ENCODE peak calls at places on chromosome 4, in ten cellular contexts. M is astrocyte of the cerebellum; B is stimulated activated CD4-positive, alpha-beta T cell treated with anti-CD3 and anti-CD28 coated beads, Interleukin-1b, Interleukin-23, amount 100 ng/mL, for 48 hours; W is A549; U is NCI-H1092; S is tibial artery; R is T-helper 1 cell; X is osteocyte; G is RPMI7951; F is AG09309. E is an unnamed sample.

GRCh38 chr4:13640149-13640671 is 12.7 kb upstream of the BOD1L1 start:
- DNase-seq in M (no peak), B (no peak), W (no peak), U (no peak), S (peak), R (no peak), X (no peak), G (peak), F (peak), E (peak)

GRCh38 chr4:55359397-55359916 is 13.4 kb downstream of the SRD5A3 start:
- DNase-seq in M (no peak), B (no peak), W (no peak), U (no peak), S (peak), R (no peak), X (no peak), G (no peak), F (no peak), E (no peak)

GRCh38 chr4:87092389-87093141 is 127.9 kb downstream of the KLHL8 start:
- DNase-seq in M (peak), B (no peak), W (peak), U (peak), S (peak), R (no peak), X (no peak), G (peak), F (peak), E (peak)

GRCh38 chr4:86919824-86920223 is 15.0 kb upstream of the AFF1 start:
- DNase-seq in M (no peak), B (no peak), W (no peak), U (no peak), S (no peak), R (no peak), X (no peak), G (no peak), F (no peak), E (no peak)

GRCh38 chr4:188387134-188387791 is 248.0 kb downstream of the TRIML1 start:
- DNase-seq in M (peak), B (no peak), W (no peak), U (no peak), S (no peak), R (no peak), X (no peak), G (peak), F (no peak), E (no peak)

GRCh38 chr4:186760576-186760975 is 36.9 kb upstream of the FAT1 start:
- DNase-seq in M (no peak), B (no peak), W (no peak), U (no peak), S (no peak), R (no peak), X (no peak), G (peak), F (peak), E (no peak)

GRCh38 chr4:77473509-77473908 is 132.1 kb upstream of the CXCL13 start:
- DNase-seq in M (no peak), B (no peak), W (no peak), U (no peak), S (no peak), R (no peak), X (no peak), G (peak), F (no peak), E (peak)

GRCh38 chr4:1632109-1633104 is 51.7 kb downstream of the FAM53A start:
- DNase-seq in M (no peak), B (no peak), W (no peak), U (no peak), S (no peak), R (no peak), X (no peak), G (no peak), F (no peak), E (no peak)

GRCh38 chr4:62898115-62898514 is 1511.1 kb downstream of the TECRL start:
- DNase-seq in M (no peak), B (no peak), W (no peak), U (no peak), S (no peak), R (no peak), X (peak), G (no peak), F (no peak), E (no peak)